ENCODE peak calls at places on chromosomes 3 and 15, in ten cellular contexts. X is MCF 10A, H is tibial nerve, W is cardiac muscle cell, E is fibroblast of pulmonary artery, D is pancreas, N is esophagus muscularis mucosa, A is AG09309, T is HFFc6, C is endothelial cell. K is an unnamed sample.

GRCh38 chr3:185561374-185561943 is 9.1 kb upstream of the LIPH start:
- DNase-seq in X (no peak), H (no peak), W (no peak), E (no peak), D (no peak), N (no peak), A (no peak), T (no peak), C (no peak), K (no peak)

GRCh38 chr15:77819271-77819806 is 186.6 kb upstream of the LINGO1 start:
- DNase-seq in X (no peak), H (no peak), W (peak; percentile 32), E (no peak), D (no peak), N (no peak), A (no peak), T (no peak), C (peak; percentile 30), K (no peak)

GRCh38 chr15:65331811-65332210 is 27.3 kb downstream of the RNU5B-1 start:
- DNase-seq in X (no peak), H (no peak), W (no peak), E (no peak), D (no peak), N (no peak), A (no peak), T (no peak), C (no peak), K (no peak)

GRCh38 chr3:69212411-69213160 is 90.2 kb upstream of the LMOD3 start:
- DNase-seq in X (peak; percentile 86), H (no peak), W (no peak), E (peak; percentile 87), D (no peak), N (no peak), A (peak; percentile 27), T (peak; percentile 53), C (no peak), K (peak; percentile 34)

GRCh38 chr15:74835312-74835823 is 7.6 kb downstream of the ULK3 start:
- DNase-seq in X (peak; percentile 83), H (no peak), W (peak; percentile 69), E (peak; percentile 57), D (no peak), N (no peak), A (no peak), T (peak; percentile 50), C (peak; percentile 89), K (peak; percentile 25)

GRCh38 chr15:68375716-68376220 is 56.2 kb downstream of the ITGA11 start:
- DNase-seq in X (no peak), H (no peak), W (no peak), E (no peak), D (no peak), N (peak; percentile 45), A (no peak), T (no peak), C (no peak), K (no peak)

GRCh38 chr3:61685755-61686154 is 124.4 kb downstream of the PTPRG start:
- DNase-seq in X (peak; percentile 76), H (no peak), W (no peak), E (no peak), D (no peak), N (no peak), A (no peak), T (no peak), C (no peak), K (no peak)

GRCh38 chr15:93486407-93487117 is 397.6 kb upstream of the RGMA start:
- DNase-seq in X (no peak), H (no peak), W (no peak), E (no peak), D (peak; percentile 75), N (peak; percentile 83), A (no peak), T (no peak), C (no peak), K (no peak)

GRCh38 chr15:48861813-48862431 is 16.0 kb upstream of the EID1 start:
- DNase-seq in X (peak; percentile 72), H (no peak), W (peak; percentile 70), E (peak; percentile 86), D (no peak), N (no peak), A (peak; percentile 62), T (peak; percentile 76), C (peak; percentile 54), K (peak; percentile 86)

GRCh38 chr15:57172925-57173324 is 203.4 kb upstream of the CGNL1 start:
- DNase-seq in X (no peak), H (no peak), W (no peak), E (peak; percentile 84), D (no peak), N (no peak), A (no peak), T (no peak), C (no peak), K (no peak)

GRCh38 chr3:121748638-121749275 is 784 bp downstream of the GOLGB1 start:
- DNase-seq in X (no peak), H (no peak), W (peak; percentile 75), E (peak; percentile 65), D (no peak), N (no peak), A (peak; percentile 10), T (peak; percentile 21), C (no peak), K (no peak)

GRCh38 chr15:100783296-100783695 is 96.3 kb upstream of the ALDH1A3 start:
- DNase-seq in X (no peak), H (peak; percentile 7), W (no peak), E (no peak), D (no peak), N (peak; percentile 39), A (no peak), T (no peak), C (no peak), K (no peak)

GRCh38 chr15:100784493-100785180 is 95.0 kb upstream of the ALDH1A3 start:
- DNase-seq in X (no peak), H (no peak), W (no peak), E (no peak), D (no peak), N (peak; percentile 82), A (no peak), T (no peak), C (no peak), K (no peak)

GRCh38 chr15:100781961-100782525 is 97.6 kb upstream of the ALDH1A3 start:
- DNase-seq in X (no peak), H (no peak), W (no peak), E (no peak), D (no peak), N (peak; percentile 8), A (no peak), T (no peak), C (no peak), K (no peak)

GRCh38 chr15:100785181-100786138 is 94.2 kb upstream of the ALDH1A3 start:
- DNase-seq in X (peak; percentile 8), H (peak; percentile 2), W (no peak), E (no peak), D (no peak), N (peak; percentile 78), A (no peak), T (no peak), C (no peak), K (no peak)

DNA sequence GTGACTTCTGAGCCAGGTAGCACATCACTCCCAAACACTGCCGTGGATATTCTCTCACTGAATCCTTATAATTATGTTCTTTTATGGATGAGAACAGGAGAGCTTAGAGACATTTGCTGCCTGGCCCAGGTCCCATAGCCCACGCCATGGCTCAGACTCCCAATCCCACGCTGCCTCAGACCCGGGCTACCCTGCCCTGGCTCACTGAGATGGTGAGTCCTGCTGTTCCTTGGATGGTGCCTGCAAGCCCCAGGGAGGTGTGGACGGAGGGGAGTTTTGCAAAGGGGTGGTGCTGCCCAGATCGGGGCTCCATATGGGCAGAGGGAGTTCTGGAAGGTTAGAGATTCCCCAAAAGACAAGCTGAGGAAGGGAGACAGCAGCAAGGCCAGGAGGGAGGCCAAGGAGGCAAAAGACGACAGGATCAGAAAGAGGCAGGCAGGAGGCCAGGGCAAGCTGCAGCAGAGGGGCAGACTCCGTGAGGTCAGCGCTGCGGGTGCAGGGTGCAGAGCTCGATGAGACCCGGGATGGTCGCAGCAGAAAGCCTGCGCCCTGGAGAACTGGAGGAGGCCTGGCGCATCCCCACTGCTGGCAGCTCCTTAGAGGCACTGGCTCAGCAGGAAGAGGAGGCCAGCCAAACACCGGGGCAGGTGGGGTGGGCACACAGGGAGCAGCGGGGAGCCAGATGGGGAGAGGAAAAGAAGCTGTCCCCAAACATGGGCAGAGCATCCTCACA is 95.7 kb upstream of the ALDH1A3 start:
- DNase-seq in X (no peak), H (peak; percentile 3), W (no peak), E (no peak), D (no peak), N (no peak), A (no peak), T (no peak), C (no peak), K (no peak)
- TF ChIP-seq CTCF in X (no peak), H (no peak), W (no peak), E (no peak), D (no peak), N (no peak), A (no peak), T (no peak), C (no peak), K (no peak)

GRCh38 chr3:109071349-109072142 is 46.4 kb downstream of the MORC1 start:
- DNase-seq in X (peak; percentile 13), H (no peak), W (peak; percentile 49), E (no peak), D (no peak), N (no peak), A (no peak), T (no peak), C (no peak), K (no peak)
- TF ChIP-seq CTCF in X (no peak), H (no peak), W (no peak), E (no peak), D (no peak), N (no peak), A (no peak), T (no peak), C (no peak), K (no peak)

DNA sequence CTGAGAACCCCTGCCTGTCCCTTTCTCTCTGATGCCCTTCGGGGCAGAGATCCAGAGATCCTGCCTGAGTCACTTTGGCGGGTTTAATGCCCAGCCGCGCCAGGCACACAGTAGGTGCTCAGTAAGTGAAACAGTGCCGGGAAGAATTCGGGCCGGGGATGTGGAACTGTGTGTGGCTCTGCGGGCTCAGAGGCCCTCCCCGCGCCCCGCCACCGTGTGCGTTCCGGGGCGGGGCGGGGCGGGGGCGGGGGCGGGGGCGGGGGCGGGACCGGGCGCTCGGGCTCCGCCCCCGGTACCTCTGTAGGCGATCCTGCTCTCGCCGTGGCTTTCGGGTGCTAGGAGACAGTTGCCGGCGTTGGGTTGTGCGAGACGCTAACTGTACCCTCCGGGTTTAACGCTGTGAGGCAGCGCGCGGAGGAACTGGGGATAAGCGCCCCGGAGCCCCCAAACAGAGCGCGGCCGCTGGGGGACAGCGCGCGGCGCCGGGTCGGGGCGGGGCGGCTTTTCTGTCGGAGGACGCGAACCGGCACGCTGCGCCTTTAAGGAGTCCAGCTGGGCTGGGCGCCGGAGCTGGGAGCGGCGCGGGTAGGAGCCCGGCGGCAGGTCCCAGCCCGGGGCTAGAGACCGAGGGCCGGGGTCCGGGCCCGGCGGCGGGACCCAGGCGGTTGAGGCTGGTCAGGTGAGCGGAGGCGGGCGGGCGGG is at the start of gene ABHD6:
- DNase-seq in X (peak; percentile 69), H (peak; percentile 52), W (peak; percentile 88), E (peak; percentile 60), D (peak; percentile 91), N (peak; percentile 95), A (peak; percentile 17), T (peak; percentile 55), C (peak; percentile 80), K (peak; percentile 61)
- TF ChIP-seq CTCF in X (peak; percentile 18), H (peak; percentile 52), W (peak; percentile 27), E (no peak), D (no peak), N (peak; percentile 50), A (no peak), T (no peak), C (no peak), K (no peak)

GRCh38 chr3:25843332-25843731 is 53.4 kb downstream of the OXSM start:
- DNase-seq in X (peak; percentile 14), H (no peak), W (no peak), E (peak; percentile 17), D (no peak), N (no peak), A (no peak), T (no peak), C (no peak), K (no peak)
- TF ChIP-seq CTCF in X (peak; percentile 42), H (no peak), W (no peak), E (no peak), D (no peak), N (peak; percentile 39), A (no peak), T (peak; percentile 58), C (no peak), K (no peak)

K was measured in foreskin fibroblast.